ENCODE peak calls at places on chromosomes 6 and 20, in six cellular contexts. F, X, R, E, Y and H are unnamed samples.

GRCh38 chr6:108805611-108806181 is 42.5 kb upstream of the ARMC2 start:
- DNase-seq in F (no peak), E (no peak), Y (no peak), R (no peak), X (no peak), H (no peak)

GRCh38 chr6:159716247-159717086 is 10.8 kb upstream of the WTAP start:
- DNase-seq in Y (peak), X (peak), F (no peak), R (peak), E (peak), H (peak)

GRCh38 chr20:48460681-48461080 is 367.1 kb downstream of the PREX1 start:
- DNase-seq in R (no peak), E (no peak), F (no peak), Y (no peak), X (no peak), H (no peak)

GRCh38 chr6:3665608-3666007 is 85.9 kb downstream of the PXDC1 start:
- DNase-seq in Y (no peak), E (no peak), R (no peak), F (no peak), X (no peak), H (no peak)

GRCh38 chr20:11965602-11966001 is 47.9 kb downstream of the BTBD3 start:
- DNase-seq in E (no peak), X (peak), Y (no peak), R (peak), F (no peak), H (no peak)

GRCh38 chr6:74741608-74742007 is 464.2 kb downstream of the COL12A1 start:
- DNase-seq in Y (no peak), R (no peak), E (no peak), X (no peak), F (no peak), H (no peak)

GRCh38 chr20:63580796-63581461 is 6.9 kb upstream of the HELZ2 start:
- DNase-seq in Y (peak), R (peak), E (no peak), F (peak), X (peak), H (no peak)

GRCh38 chr20:34654207-34654744 is 22.6 kb downstream of the PIGU start:
- DNase-seq in X (no peak), Y (no peak), R (no peak), F (no peak), E (no peak), H (no peak)

GRCh38 chr6:169340395-169340794 is 86.7 kb upstream of the THBS2 start:
- DNase-seq in F (no peak), R (no peak), Y (no peak), E (no peak), X (peak), H (no peak)

GRCh38 chr20:9971746-9972145 is 63.0 kb upstream of the ANKEF1 start:
- DNase-seq in F (no peak), R (no peak), E (no peak), X (no peak), Y (no peak), H (no peak)

GRCh38 chr20:64207641-64208590 is 43.7 kb downstream of the MYT1 start:
- DNase-seq in X (no peak), E (no peak), Y (no peak), R (no peak), F (no peak), H (no peak)

GRCh38 chr20:41692479-41693135 is 74.4 kb upstream of the CHD6 start:
- DNase-seq in E (peak), R (peak), Y (peak), X (peak), F (peak), H (no peak)

GRCh38 chr20:50456452-50457324 is 53.5 kb upstream of the PTPN1 start:
- DNase-seq in F (peak), X (no peak), R (no peak), Y (no peak), E (no peak), H (no peak)

GRCh38 chr6:126529605-126530004 is 189.7 kb downstream of the CENPW start:
- DNase-seq in X (no peak), F (no peak), Y (no peak), R (no peak), E (no peak), H (no peak)

GRCh38 chr20:48026981-48027592 is 241.8 kb upstream of the SULF2 start:
- DNase-seq in E (no peak), R (no peak), X (no peak), F (no peak), Y (no peak), H (no peak)

GRCh38 chr6:122872311-122872710 is 83.3 kb downstream of the SMPDL3A start:
- DNase-seq in R (no peak), Y (no peak), X (no peak), E (no peak), F (no peak), H (no peak)

GRCh38 chr6:129748901-129749748 is 39.1 kb upstream of the ARHGAP18 start:
- DNase-seq in X (peak), E (no peak), R (peak), Y (no peak), F (no peak), H (no peak)

GRCh38 chr6:108118791-108119211 is 44.3 kb upstream of the OSTM1 start:
- DNase-seq in R (no peak), F (peak), E (no peak), Y (no peak), X (peak), H (no peak)

GRCh38 chr20:1327241-1327653 is 1.7 kb downstream of the SDCBP2 start:
- DNase-seq in R (peak), F (peak), Y (no peak), E (no peak), X (peak), H (no peak)

GRCh38 chr6:107421696-107422256 is 37.6 kb downstream of the PDSS2 start:
- DNase-seq in F (no peak), E (no peak), R (no peak), Y (no peak), X (no peak), H (no peak)

GRCh38 chr20:64188682-64189529 is 24.7 kb downstream of the MYT1 start:
- DNase-seq in R (peak), F (no peak), E (no peak), X (peak), Y (peak), H (no peak)

GRCh38 chr6:159754959-159755914 is 6.6 kb upstream of the ACAT2 start:
- DNase-seq in X (peak), E (no peak), R (no peak), F (no peak), Y (no peak), H (no peak)

GRCh38 chr20:13671500-13672288 is 33.0 kb upstream of the TASP1 start:
- DNase-seq in X (peak), R (peak), F (no peak), E (peak), Y (peak), H (no peak)

GRCh38 chr6:140192018-140192417 is 817.6 kb upstream of the CITED2 start:
- DNase-seq in Y (no peak), F (no peak), X (no peak), E (no peak), R (no peak), H (no peak)

GRCh38 chr20:24650091-24650490 is 180.7 kb downstream of the SYNDIG1 start:
- DNase-seq in Y (no peak), X (peak), R (no peak), F (no peak), E (no peak), H (no peak)